ENCODE peak calls at places on chromosomes 3 and 15, in ten cellular contexts. One of them, this sample, is unnamed.

GRCh38 chr15:93333826-93334225 is 244.8 kb upstream of the RGMA start:
- DNase-seq in PC-3: no peak
- DNase-seq in AG09309: no peak
- DNase-seq in NCI-H1105: no peak
- DNase-seq in stimulated activated CD8-positive, alpha-beta memory T cell treated with anti-CD3 and anti-CD28 coated beads, Interleukin-15, amount 100 ng/mL, for 1 hour: no peak
- DNase-seq in suprapubic skin: no peak
- DNase-seq in activated T-cell treated with anti-CD3 and anti-CD28 coated beads, Interleukin-2, amount 50 U/mL, for 72 hours: no peak
- DNase-seq in NCI-H1436: no peak
- DNase-seq in A549: no peak
- DNase-seq in activated CD4-positive, alpha-beta T cell treated with anti-CD3 and anti-CD28 coated beads for 24 hours: no peak
- DNase-seq in this sample: no peak

GRCh38 chr3:76497636-76498035 is 542.3 kb upstream of the ROBO2 start:
- DNase-seq in PC-3: no peak
- DNase-seq in activated T-cell treated with anti-CD3 and anti-CD28 coated beads, Interleukin-2, amount 50 U/mL, for 72 hours: no peak
- DNase-seq in AG09309: no peak
- DNase-seq in activated CD4-positive, alpha-beta T cell treated with anti-CD3 and anti-CD28 coated beads for 24 hours: no peak
- DNase-seq in NCI-H1105: no peak
- DNase-seq in suprapubic skin: no peak
- DNase-seq in stimulated activated CD8-positive, alpha-beta memory T cell treated with anti-CD3 and anti-CD28 coated beads, Interleukin-15, amount 100 ng/mL, for 1 hour: no peak
- DNase-seq in A549: no peak
- DNase-seq in NCI-H1436: no peak
- DNase-seq in this sample: no peak

GRCh38 chr3:177168431-177168830 is 28.9 kb downstream of the TBL1XR1 start:
- DNase-seq in activated CD4-positive, alpha-beta T cell treated with anti-CD3 and anti-CD28 coated beads for 24 hours: no peak
- DNase-seq in activated T-cell treated with anti-CD3 and anti-CD28 coated beads, Interleukin-2, amount 50 U/mL, for 72 hours: no peak
- DNase-seq in AG09309: no peak
- DNase-seq in PC-3: no peak
- DNase-seq in NCI-H1105: no peak
- DNase-seq in stimulated activated CD8-positive, alpha-beta memory T cell treated with anti-CD3 and anti-CD28 coated beads, Interleukin-15, amount 100 ng/mL, for 1 hour: no peak
- DNase-seq in NCI-H1436: no peak
- DNase-seq in suprapubic skin: no peak
- DNase-seq in A549: no peak
- DNase-seq in this sample: no peak

GRCh38 chr3:194773216-194773615 is 87.5 kb downstream of the FAM43A start:
- DNase-seq in suprapubic skin: peak; percentile 79
- DNase-seq in activated CD4-positive, alpha-beta T cell treated with anti-CD3 and anti-CD28 coated beads for 24 hours: no peak
- DNase-seq in NCI-H1436: no peak
- DNase-seq in AG09309: no peak
- DNase-seq in stimulated activated CD8-positive, alpha-beta memory T cell treated with anti-CD3 and anti-CD28 coated beads, Interleukin-15, amount 100 ng/mL, for 1 hour: no peak
- DNase-seq in NCI-H1105: no peak
- DNase-seq in A549: no peak
- DNase-seq in PC-3: peak; percentile 70
- DNase-seq in activated T-cell treated with anti-CD3 and anti-CD28 coated beads, Interleukin-2, amount 50 U/mL, for 72 hours: no peak
- DNase-seq in this sample: no peak

GRCh38 chr3:115141018-115141757 is 5.9 kb downstream of the ZBTB20 start:
- DNase-seq in A549: no peak
- DNase-seq in suprapubic skin: no peak
- DNase-seq in activated CD4-positive, alpha-beta T cell treated with anti-CD3 and anti-CD28 coated beads for 24 hours: no peak
- DNase-seq in activated T-cell treated with anti-CD3 and anti-CD28 coated beads, Interleukin-2, amount 50 U/mL, for 72 hours: no peak
- DNase-seq in PC-3: no peak
- DNase-seq in NCI-H1436: no peak
- DNase-seq in stimulated activated CD8-positive, alpha-beta memory T cell treated with anti-CD3 and anti-CD28 coated beads, Interleukin-15, amount 100 ng/mL, for 1 hour: no peak
- DNase-seq in AG09309: no peak
- DNase-seq in NCI-H1105: no peak
- DNase-seq in this sample: no peak

GRCh38 chr3:115968871-115969270 is 345.6 kb downstream of the GAP43 start:
- DNase-seq in stimulated activated CD8-positive, alpha-beta memory T cell treated with anti-CD3 and anti-CD28 coated beads, Interleukin-15, amount 100 ng/mL, for 1 hour: no peak
- DNase-seq in suprapubic skin: no peak
- DNase-seq in AG09309: no peak
- DNase-seq in A549: no peak
- DNase-seq in activated CD4-positive, alpha-beta T cell treated with anti-CD3 and anti-CD28 coated beads for 24 hours: no peak
- DNase-seq in NCI-H1105: no peak
- DNase-seq in NCI-H1436: no peak
- DNase-seq in activated T-cell treated with anti-CD3 and anti-CD28 coated beads, Interleukin-2, amount 50 U/mL, for 72 hours: no peak
- DNase-seq in PC-3: no peak
- DNase-seq in this sample: no peak

GRCh38 chr3:194198938-194199337 is 63.0 kb downstream of the HES1 start:
- DNase-seq in suprapubic skin: no peak
- DNase-seq in NCI-H1436: no peak
- DNase-seq in activated CD4-positive, alpha-beta T cell treated with anti-CD3 and anti-CD28 coated beads for 24 hours: no peak
- DNase-seq in stimulated activated CD8-positive, alpha-beta memory T cell treated with anti-CD3 and anti-CD28 coated beads, Interleukin-15, amount 100 ng/mL, for 1 hour: no peak
- DNase-seq in PC-3: no peak
- DNase-seq in activated T-cell treated with anti-CD3 and anti-CD28 coated beads, Interleukin-2, amount 50 U/mL, for 72 hours: no peak
- DNase-seq in AG09309: no peak
- DNase-seq in A549: no peak
- DNase-seq in NCI-H1105: no peak
- DNase-seq in this sample: no peak

GRCh38 chr3:75886971-75887526 is 101.7 kb upstream of the ZNF717 start:
- DNase-seq in suprapubic skin: no peak
- DNase-seq in A549: no peak
- DNase-seq in PC-3: no peak
- DNase-seq in NCI-H1105: no peak
- DNase-seq in activated CD4-positive, alpha-beta T cell treated with anti-CD3 and anti-CD28 coated beads for 24 hours: no peak
- DNase-seq in AG09309: no peak
- DNase-seq in NCI-H1436: no peak
- DNase-seq in activated T-cell treated with anti-CD3 and anti-CD28 coated beads, Interleukin-2, amount 50 U/mL, for 72 hours: no peak
- DNase-seq in stimulated activated CD8-positive, alpha-beta memory T cell treated with anti-CD3 and anti-CD28 coated beads, Interleukin-15, amount 100 ng/mL, for 1 hour: no peak
- DNase-seq in this sample: no peak

GRCh38 chr15:39881790-39882189 is 38.3 kb downstream of the GPR176 start:
- DNase-seq in activated CD4-positive, alpha-beta T cell treated with anti-CD3 and anti-CD28 coated beads for 24 hours: no peak
- DNase-seq in AG09309: no peak
- DNase-seq in NCI-H1436: no peak
- DNase-seq in suprapubic skin: no peak
- DNase-seq in activated T-cell treated with anti-CD3 and anti-CD28 coated beads, Interleukin-2, amount 50 U/mL, for 72 hours: no peak
- DNase-seq in stimulated activated CD8-positive, alpha-beta memory T cell treated with anti-CD3 and anti-CD28 coated beads, Interleukin-15, amount 100 ng/mL, for 1 hour: no peak
- DNase-seq in NCI-H1105: no peak
- DNase-seq in A549: no peak
- DNase-seq in PC-3: no peak
- DNase-seq in this sample: no peak

GRCh38 chr3:177320765-177321247 is 123.5 kb upstream of the TBL1XR1 start:
- DNase-seq in NCI-H1436: no peak
- DNase-seq in AG09309: no peak
- DNase-seq in NCI-H1105: no peak
- DNase-seq in PC-3: no peak
- DNase-seq in activated CD4-positive, alpha-beta T cell treated with anti-CD3 and anti-CD28 coated beads for 24 hours: no peak
- DNase-seq in stimulated activated CD8-positive, alpha-beta memory T cell treated with anti-CD3 and anti-CD28 coated beads, Interleukin-15, amount 100 ng/mL, for 1 hour: no peak
- DNase-seq in suprapubic skin: no peak
- DNase-seq in activated T-cell treated with anti-CD3 and anti-CD28 coated beads, Interleukin-2, amount 50 U/mL, for 72 hours: no peak
- DNase-seq in A549: no peak
- DNase-seq in this sample: no peak

GRCh38 chr15:31197497-31198414 is 96.2 kb upstream of the TRPM1 start:
- DNase-seq in suprapubic skin: no peak
- DNase-seq in stimulated activated CD8-positive, alpha-beta memory T cell treated with anti-CD3 and anti-CD28 coated beads, Interleukin-15, amount 100 ng/mL, for 1 hour: no peak
- DNase-seq in PC-3: peak; percentile 49
- DNase-seq in A549: no peak
- DNase-seq in activated CD4-positive, alpha-beta T cell treated with anti-CD3 and anti-CD28 coated beads for 24 hours: peak; percentile 37
- DNase-seq in NCI-H1436: no peak
- DNase-seq in activated T-cell treated with anti-CD3 and anti-CD28 coated beads, Interleukin-2, amount 50 U/mL, for 72 hours: peak; percentile 56
- DNase-seq in AG09309: no peak
- DNase-seq in NCI-H1105: no peak
- DNase-seq in this sample: no peak

GRCh38 chr15:93989611-93990010 is 241.8 kb upstream of the MCTP2 start:
- DNase-seq in suprapubic skin: no peak
- DNase-seq in stimulated activated CD8-positive, alpha-beta memory T cell treated with anti-CD3 and anti-CD28 coated beads, Interleukin-15, amount 100 ng/mL, for 1 hour: no peak
- DNase-seq in PC-3: no peak
- DNase-seq in NCI-H1436: no peak
- DNase-seq in activated CD4-positive, alpha-beta T cell treated with anti-CD3 and anti-CD28 coated beads for 24 hours: no peak
- DNase-seq in A549: no peak
- DNase-seq in AG09309: no peak
- DNase-seq in activated T-cell treated with anti-CD3 and anti-CD28 coated beads, Interleukin-2, amount 50 U/mL, for 72 hours: no peak
- DNase-seq in NCI-H1105: no peak
- DNase-seq in this sample: no peak

GRCh38 chr3:115095236-115095635 is 51.9 kb downstream of the ZBTB20 start:
- DNase-seq in PC-3: no peak
- DNase-seq in activated CD4-positive, alpha-beta T cell treated with anti-CD3 and anti-CD28 coated beads for 24 hours: no peak
- DNase-seq in NCI-H1105: no peak
- DNase-seq in suprapubic skin: no peak
- DNase-seq in stimulated activated CD8-positive, alpha-beta memory T cell treated with anti-CD3 and anti-CD28 coated beads, Interleukin-15, amount 100 ng/mL, for 1 hour: no peak
- DNase-seq in A549: no peak
- DNase-seq in activated T-cell treated with anti-CD3 and anti-CD28 coated beads, Interleukin-2, amount 50 U/mL, for 72 hours: no peak
- DNase-seq in AG09309: no peak
- DNase-seq in NCI-H1436: no peak
- DNase-seq in this sample: no peak

GRCh38 chr3:37779289-37780152 is 82.2 kb upstream of the CTDSPL start:
- DNase-seq in A549: peak; percentile 84
- DNase-seq in activated T-cell treated with anti-CD3 and anti-CD28 coated beads, Interleukin-2, amount 50 U/mL, for 72 hours: peak; percentile 3
- DNase-seq in PC-3: peak; percentile 84
- DNase-seq in stimulated activated CD8-positive, alpha-beta memory T cell treated with anti-CD3 and anti-CD28 coated beads, Interleukin-15, amount 100 ng/mL, for 1 hour: no peak
- DNase-seq in NCI-H1105: peak; percentile 16
- DNase-seq in AG09309: peak; percentile 64
- DNase-seq in activated CD4-positive, alpha-beta T cell treated with anti-CD3 and anti-CD28 coated beads for 24 hours: no peak
- DNase-seq in NCI-H1436: peak; percentile 34
- DNase-seq in suprapubic skin: no peak
- DNase-seq in this sample: no peak

GRCh38 chr3:102530443-102531195 is 95.8 kb downstream of the ZPLD1 start:
- DNase-seq in A549: no peak
- DNase-seq in activated CD4-positive, alpha-beta T cell treated with anti-CD3 and anti-CD28 coated beads for 24 hours: no peak
- DNase-seq in activated T-cell treated with anti-CD3 and anti-CD28 coated beads, Interleukin-2, amount 50 U/mL, for 72 hours: no peak
- DNase-seq in PC-3: peak; percentile 89
- DNase-seq in NCI-H1436: no peak
- DNase-seq in AG09309: no peak
- DNase-seq in suprapubic skin: no peak
- DNase-seq in NCI-H1105: no peak
- DNase-seq in stimulated activated CD8-positive, alpha-beta memory T cell treated with anti-CD3 and anti-CD28 coated beads, Interleukin-15, amount 100 ng/mL, for 1 hour: no peak
- DNase-seq in this sample: no peak

GRCh38 chr15:64813075-64813474 is 12.4 kb downstream of the PIF1 start:
- DNase-seq in suprapubic skin: no peak
- DNase-seq in activated T-cell treated with anti-CD3 and anti-CD28 coated beads, Interleukin-2, amount 50 U/mL, for 72 hours: no peak
- DNase-seq in NCI-H1436: no peak
- DNase-seq in PC-3: peak; percentile 11
- DNase-seq in A549: no peak
- DNase-seq in stimulated activated CD8-positive, alpha-beta memory T cell treated with anti-CD3 and anti-CD28 coated beads, Interleukin-15, amount 100 ng/mL, for 1 hour: no peak
- DNase-seq in AG09309: no peak
- DNase-seq in activated CD4-positive, alpha-beta T cell treated with anti-CD3 and anti-CD28 coated beads for 24 hours: no peak
- DNase-seq in NCI-H1105: no peak
- DNase-seq in this sample: no peak

GRCh38 chr15:75641603-75642002 is 1.6 kb upstream of the IMP3 start:
- DNase-seq in AG09309: no peak
- DNase-seq in PC-3: no peak
- DNase-seq in A549: no peak
- DNase-seq in activated CD4-positive, alpha-beta T cell treated with anti-CD3 and anti-CD28 coated beads for 24 hours: no peak
- DNase-seq in activated T-cell treated with anti-CD3 and anti-CD28 coated beads, Interleukin-2, amount 50 U/mL, for 72 hours: no peak
- DNase-seq in NCI-H1105: no peak
- DNase-seq in stimulated activated CD8-positive, alpha-beta memory T cell treated with anti-CD3 and anti-CD28 coated beads, Interleukin-15, amount 100 ng/mL, for 1 hour: no peak
- DNase-seq in NCI-H1436: no peak
- DNase-seq in suprapubic skin: no peak
- DNase-seq in this sample: no peak

GRCh38 chr3:134655706-134656105 is 4.9 kb upstream of the KY start:
- DNase-seq in PC-3: no peak
- DNase-seq in NCI-H1436: no peak
- DNase-seq in A549: no peak
- DNase-seq in activated T-cell treated with anti-CD3 and anti-CD28 coated beads, Interleukin-2, amount 50 U/mL, for 72 hours: no peak
- DNase-seq in suprapubic skin: no peak
- DNase-seq in NCI-H1105: no peak
- DNase-seq in AG09309: no peak
- DNase-seq in stimulated activated CD8-positive, alpha-beta memory T cell treated with anti-CD3 and anti-CD28 coated beads, Interleukin-15, amount 100 ng/mL, for 1 hour: no peak
- DNase-seq in activated CD4-positive, alpha-beta T cell treated with anti-CD3 and anti-CD28 coated beads for 24 hours: no peak
- DNase-seq in this sample: peak; percentile 66

GRCh38 chr3:49673131-49673714 is 928 bp upstream of the APEH start:
- DNase-seq in activated CD4-positive, alpha-beta T cell treated with anti-CD3 and anti-CD28 coated beads for 24 hours: peak; percentile 30
- DNase-seq in A549: peak; percentile 35
- DNase-seq in AG09309: no peak
- DNase-seq in activated T-cell treated with anti-CD3 and anti-CD28 coated beads, Interleukin-2, amount 50 U/mL, for 72 hours: no peak
- DNase-seq in PC-3: peak; percentile 17
- DNase-seq in stimulated activated CD8-positive, alpha-beta memory T cell treated with anti-CD3 and anti-CD28 coated beads, Interleukin-15, amount 100 ng/mL, for 1 hour: no peak
- DNase-seq in suprapubic skin: peak; percentile 74
- DNase-seq in NCI-H1436: no peak
- DNase-seq in NCI-H1105: no peak
- DNase-seq in this sample: no peak

GRCh38 chr3:57992430-57993213 is 15.6 kb upstream of the FLNB start:
- DNase-seq in suprapubic skin: no peak
- DNase-seq in A549: no peak
- DNase-seq in NCI-H1436: no peak
- DNase-seq in stimulated activated CD8-positive, alpha-beta memory T cell treated with anti-CD3 and anti-CD28 coated beads, Interleukin-15, amount 100 ng/mL, for 1 hour: no peak
- DNase-seq in activated T-cell treated with anti-CD3 and anti-CD28 coated beads, Interleukin-2, amount 50 U/mL, for 72 hours: no peak
- DNase-seq in PC-3: no peak
- DNase-seq in AG09309: no peak
- DNase-seq in NCI-H1105: no peak
- DNase-seq in activated CD4-positive, alpha-beta T cell treated with anti-CD3 and anti-CD28 coated beads for 24 hours: no peak
- DNase-seq in this sample: no peak

GRCh38 chr15:76147906-76148553 is 88.2 kb downstream of the TMEM266 start:
- DNase-seq in NCI-H1436: peak; percentile 13
- DNase-seq in stimulated activated CD8-positive, alpha-beta memory T cell treated with anti-CD3 and anti-CD28 coated beads, Interleukin-15, amount 100 ng/mL, for 1 hour: peak; percentile 38
- DNase-seq in suprapubic skin: no peak
- DNase-seq in PC-3: peak; percentile 79
- DNase-seq in AG09309: no peak
- DNase-seq in NCI-H1105: peak; percentile 14
- DNase-seq in activated CD4-positive, alpha-beta T cell treated with anti-CD3 and anti-CD28 coated beads for 24 hours: peak; percentile 65
- DNase-seq in A549: peak; percentile 96
- DNase-seq in activated T-cell treated with anti-CD3 and anti-CD28 coated beads, Interleukin-2, amount 50 U/mL, for 72 hours: peak; percentile 77
- DNase-seq in this sample: no peak

GRCh38 chr3:53162672-53163458 is 1.9 kb downstream of the PRKCD start:
- DNase-seq in NCI-H1105: no peak
- DNase-seq in activated T-cell treated with anti-CD3 and anti-CD28 coated beads, Interleukin-2, amount 50 U/mL, for 72 hours: peak; percentile 57
- DNase-seq in suprapubic skin: no peak
- DNase-seq in activated CD4-positive, alpha-beta T cell treated with anti-CD3 and anti-CD28 coated beads for 24 hours: peak; percentile 3
- DNase-seq in PC-3: peak; percentile 17
- DNase-seq in A549: no peak
- DNase-seq in AG09309: no peak
- DNase-seq in stimulated activated CD8-positive, alpha-beta memory T cell treated with anti-CD3 and anti-CD28 coated beads, Interleukin-15, amount 100 ng/mL, for 1 hour: peak; percentile 39
- DNase-seq in NCI-H1436: no peak
- DNase-seq in this sample: no peak

GRCh38 chr15:48559270-48559669 is 86.2 kb downstream of the FBN1 start:
- DNase-seq in suprapubic skin: peak; percentile 65
- DNase-seq in NCI-H1105: no peak
- DNase-seq in PC-3: no peak
- DNase-seq in activated T-cell treated with anti-CD3 and anti-CD28 coated beads, Interleukin-2, amount 50 U/mL, for 72 hours: no peak
- DNase-seq in A549: no peak
- DNase-seq in stimulated activated CD8-positive, alpha-beta memory T cell treated with anti-CD3 and anti-CD28 coated beads, Interleukin-15, amount 100 ng/mL, for 1 hour: no peak
- DNase-seq in NCI-H1436: no peak
- DNase-seq in activated CD4-positive, alpha-beta T cell treated with anti-CD3 and anti-CD28 coated beads for 24 hours: no peak
- DNase-seq in AG09309: peak; percentile 75
- DNase-seq in this sample: no peak

GRCh38 chr3:23094890-23095462 is 108.2 kb upstream of the UBE2E2 start:
- DNase-seq in activated CD4-positive, alpha-beta T cell treated with anti-CD3 and anti-CD28 coated beads for 24 hours: no peak
- DNase-seq in activated T-cell treated with anti-CD3 and anti-CD28 coated beads, Interleukin-2, amount 50 U/mL, for 72 hours: no peak
- DNase-seq in NCI-H1105: peak; percentile 2
- DNase-seq in A549: peak; percentile 68
- DNase-seq in PC-3: peak; percentile 97
- DNase-seq in NCI-H1436: no peak
- DNase-seq in AG09309: no peak
- DNase-seq in stimulated activated CD8-positive, alpha-beta memory T cell treated with anti-CD3 and anti-CD28 coated beads, Interleukin-15, amount 100 ng/mL, for 1 hour: no peak
- DNase-seq in suprapubic skin: no peak
- DNase-seq in this sample: no peak

GRCh38 chr15:96345560-96346389 is 15.3 kb downstream of the NR2F2 start:
- DNase-seq in NCI-H1436: no peak
- DNase-seq in AG09309: no peak
- DNase-seq in suprapubic skin: no peak
- DNase-seq in stimulated activated CD8-positive, alpha-beta memory T cell treated with anti-CD3 and anti-CD28 coated beads, Interleukin-15, amount 100 ng/mL, for 1 hour: no peak
- DNase-seq in A549: peak; percentile 94
- DNase-seq in activated CD4-positive, alpha-beta T cell treated with anti-CD3 and anti-CD28 coated beads for 24 hours: no peak
- DNase-seq in PC-3: peak; percentile 38
- DNase-seq in activated T-cell treated with anti-CD3 and anti-CD28 coated beads, Interleukin-2, amount 50 U/mL, for 72 hours: peak; percentile 39
- DNase-seq in NCI-H1105: peak; percentile 44
- DNase-seq in this sample: no peak

GRCh38 chr15:31453558-31454318 is 127.1 kb downstream of the KLF13 start:
- DNase-seq in NCI-H1105: no peak
- DNase-seq in NCI-H1436: no peak
- DNase-seq in stimulated activated CD8-positive, alpha-beta memory T cell treated with anti-CD3 and anti-CD28 coated beads, Interleukin-15, amount 100 ng/mL, for 1 hour: no peak
- DNase-seq in AG09309: no peak
- DNase-seq in activated CD4-positive, alpha-beta T cell treated with anti-CD3 and anti-CD28 coated beads for 24 hours: no peak
- DNase-seq in A549: no peak
- DNase-seq in suprapubic skin: peak; percentile 58
- DNase-seq in PC-3: no peak
- DNase-seq in activated T-cell treated with anti-CD3 and anti-CD28 coated beads, Interleukin-2, amount 50 U/mL, for 72 hours: no peak
- DNase-seq in this sample: no peak

GRCh38 chr3:9021610-9022009 is 58.3 kb upstream of the RAD18 start:
- DNase-seq in AG09309: no peak
- DNase-seq in PC-3: no peak
- DNase-seq in activated T-cell treated with anti-CD3 and anti-CD28 coated beads, Interleukin-2, amount 50 U/mL, for 72 hours: no peak
- DNase-seq in activated CD4-positive, alpha-beta T cell treated with anti-CD3 and anti-CD28 coated beads for 24 hours: no peak
- DNase-seq in A549: no peak
- DNase-seq in NCI-H1105: no peak
- DNase-seq in stimulated activated CD8-positive, alpha-beta memory T cell treated with anti-CD3 and anti-CD28 coated beads, Interleukin-15, amount 100 ng/mL, for 1 hour: no peak
- DNase-seq in suprapubic skin: no peak
- DNase-seq in NCI-H1436: no peak
- DNase-seq in this sample: no peak